ENCODE peak calls at places on chromosomes 5 and 9, in seven cellular contexts. One of them, this sample, is unnamed.

GRCh38 chr5:178330791-178331404 is 98.3 kb upstream of the PHYKPL start:
- DNase-seq in NCI-H1694 treated with DMSO at 0.1 percent for 48 hours: no peak
- DNase-seq in fibroblast of pulmonary artery: no peak
- DNase-seq in ELR: no peak
- DNase-seq in CD4-positive, alpha-beta T cell: no peak
- DNase-seq in fibroblast of lung: no peak
- DNase-seq in pons: peak; percentile 52
- DNase-seq in this sample: peak; percentile 44

GRCh38 chr9:34163439-34163838 is 15.4 kb upstream of the UBAP1 start:
- DNase-seq in fibroblast of lung: no peak
- DNase-seq in fibroblast of pulmonary artery: peak; percentile 53
- DNase-seq in CD4-positive, alpha-beta T cell: no peak
- DNase-seq in pons: no peak
- DNase-seq in NCI-H1694 treated with DMSO at 0.1 percent for 48 hours: no peak
- DNase-seq in ELR: peak; percentile 51
- DNase-seq in this sample: no peak

GRCh38 chr9:89696780-89697179 is 92.0 kb downstream of the GADD45G start:
- DNase-seq in pons: no peak
- DNase-seq in fibroblast of pulmonary artery: no peak
- DNase-seq in NCI-H1694 treated with DMSO at 0.1 percent for 48 hours: no peak
- DNase-seq in CD4-positive, alpha-beta T cell: no peak
- DNase-seq in ELR: no peak
- DNase-seq in fibroblast of lung: no peak
- DNase-seq in this sample: no peak

GRCh38 chr5:14153932-14154646 is 10.9 kb downstream of the TRIO start:
- DNase-seq in fibroblast of lung: peak; percentile 85
- DNase-seq in pons: no peak
- DNase-seq in ELR: peak; percentile 85
- DNase-seq in NCI-H1694 treated with DMSO at 0.1 percent for 48 hours: no peak
- DNase-seq in CD4-positive, alpha-beta T cell: no peak
- DNase-seq in fibroblast of pulmonary artery: peak; percentile 81
- DNase-seq in this sample: peak; percentile 40

GRCh38 chr5:67032921-67033664 is 163.5 kb downstream of the CD180 start:
- DNase-seq in CD4-positive, alpha-beta T cell: no peak
- DNase-seq in NCI-H1694 treated with DMSO at 0.1 percent for 48 hours: no peak
- DNase-seq in fibroblast of lung: peak; percentile 94
- DNase-seq in fibroblast of pulmonary artery: peak; percentile 50
- DNase-seq in ELR: no peak
- DNase-seq in pons: no peak
- DNase-seq in this sample: no peak

GRCh38 chr9:22244141-22245011 is 202.2 kb upstream of the DMRTA1 start:
- DNase-seq in NCI-H1694 treated with DMSO at 0.1 percent for 48 hours: peak; percentile 50
- DNase-seq in CD4-positive, alpha-beta T cell: no peak
- DNase-seq in fibroblast of lung: peak; percentile 69
- DNase-seq in fibroblast of pulmonary artery: peak; percentile 81
- DNase-seq in pons: peak; percentile 44
- DNase-seq in ELR: peak; percentile 82
- DNase-seq in this sample: peak; percentile 17

GRCh38 chr9:21506910-21507795 is 25.0 kb upstream of the IFNE start:
- DNase-seq in CD4-positive, alpha-beta T cell: no peak
- DNase-seq in fibroblast of lung: peak; percentile 92
- DNase-seq in fibroblast of pulmonary artery: peak; percentile 95
- DNase-seq in NCI-H1694 treated with DMSO at 0.1 percent for 48 hours: no peak
- DNase-seq in ELR: peak; percentile 88
- DNase-seq in pons: no peak
- DNase-seq in this sample: no peak

GRCh38 chr9:81722277-81722676 is 32.9 kb upstream of the TLE1 start:
- DNase-seq in ELR: no peak
- DNase-seq in CD4-positive, alpha-beta T cell: no peak
- DNase-seq in pons: no peak
- DNase-seq in NCI-H1694 treated with DMSO at 0.1 percent for 48 hours: no peak
- DNase-seq in fibroblast of pulmonary artery: no peak
- DNase-seq in fibroblast of lung: no peak
- DNase-seq in this sample: no peak

GRCh38 chr9:126885089-126885753 is 24.8 kb downstream of the ZBTB34 start:
- DNase-seq in fibroblast of lung: peak; percentile 44
- DNase-seq in ELR: peak; percentile 36
- DNase-seq in pons: no peak
- DNase-seq in CD4-positive, alpha-beta T cell: no peak
- DNase-seq in fibroblast of pulmonary artery: no peak
- DNase-seq in NCI-H1694 treated with DMSO at 0.1 percent for 48 hours: no peak
- DNase-seq in this sample: no peak

GRCh38 chr9:92467041-92467440 is 15.3 kb downstream of the ASPN start:
- DNase-seq in ELR: no peak
- DNase-seq in fibroblast of pulmonary artery: no peak
- DNase-seq in fibroblast of lung: no peak
- DNase-seq in CD4-positive, alpha-beta T cell: no peak
- DNase-seq in NCI-H1694 treated with DMSO at 0.1 percent for 48 hours: no peak
- DNase-seq in pons: no peak
- DNase-seq in this sample: no peak

GRCh38 chr5:3352711-3353110 is 242.9 kb upstream of the IRX1 start:
- DNase-seq in fibroblast of lung: no peak
- DNase-seq in ELR: no peak
- DNase-seq in NCI-H1694 treated with DMSO at 0.1 percent for 48 hours: no peak
- DNase-seq in pons: no peak
- DNase-seq in CD4-positive, alpha-beta T cell: no peak
- DNase-seq in fibroblast of pulmonary artery: no peak
- DNase-seq in this sample: no peak

GRCh38 chr5:102312586-102312985 is 16.5 kb upstream of the SLCO4C1 start:
- DNase-seq in fibroblast of pulmonary artery: no peak
- DNase-seq in ELR: peak; percentile 84
- DNase-seq in pons: no peak
- DNase-seq in fibroblast of lung: no peak
- DNase-seq in CD4-positive, alpha-beta T cell: no peak
- DNase-seq in NCI-H1694 treated with DMSO at 0.1 percent for 48 hours: no peak
- DNase-seq in this sample: no peak

GRCh38 chr9:100104314-100104713 is 5.3 kb downstream of the INVS start:
- DNase-seq in fibroblast of lung: no peak
- DNase-seq in NCI-H1694 treated with DMSO at 0.1 percent for 48 hours: no peak
- DNase-seq in CD4-positive, alpha-beta T cell: no peak
- DNase-seq in pons: no peak
- DNase-seq in ELR: peak; percentile 92
- DNase-seq in fibroblast of pulmonary artery: no peak
- DNase-seq in this sample: no peak

GRCh38 chr5:139711067-139711851 is 63.1 kb downstream of the CXXC5 start:
- DNase-seq in CD4-positive, alpha-beta T cell: peak; percentile 65
- DNase-seq in fibroblast of pulmonary artery: no peak
- DNase-seq in ELR: peak; percentile 58
- DNase-seq in pons: no peak
- DNase-seq in NCI-H1694 treated with DMSO at 0.1 percent for 48 hours: peak; percentile 25
- DNase-seq in fibroblast of lung: no peak
- DNase-seq in this sample: peak; percentile 78

GRCh38 chr9:136965771-136966484 is 11.4 kb upstream of the PTGDS start:
- DNase-seq in pons: peak; percentile 93
- DNase-seq in NCI-H1694 treated with DMSO at 0.1 percent for 48 hours: no peak
- DNase-seq in CD4-positive, alpha-beta T cell: no peak
- DNase-seq in fibroblast of lung: no peak
- DNase-seq in fibroblast of pulmonary artery: no peak
- DNase-seq in ELR: peak; percentile 10
- DNase-seq in this sample: peak; percentile 47

GRCh38 chr5:132020568-132021339 is 9.3 kb upstream of the ACSL6 start:
- DNase-seq in pons: no peak
- DNase-seq in fibroblast of lung: no peak
- DNase-seq in ELR: peak; percentile 52
- DNase-seq in NCI-H1694 treated with DMSO at 0.1 percent for 48 hours: no peak
- DNase-seq in fibroblast of pulmonary artery: no peak
- DNase-seq in CD4-positive, alpha-beta T cell: no peak
- DNase-seq in this sample: no peak

GRCh38 chr9:76926324-76926731 is 20.4 kb upstream of the PRUNE2 start:
- DNase-seq in ELR: peak; percentile 87
- DNase-seq in CD4-positive, alpha-beta T cell: no peak
- DNase-seq in fibroblast of pulmonary artery: peak; percentile 91
- DNase-seq in pons: no peak
- DNase-seq in fibroblast of lung: peak; percentile 75
- DNase-seq in NCI-H1694 treated with DMSO at 0.1 percent for 48 hours: no peak
- DNase-seq in this sample: no peak

GRCh38 chr9:96048116-96048953 is 172.8 kb downstream of the ERCC6L2 start:
- DNase-seq in NCI-H1694 treated with DMSO at 0.1 percent for 48 hours: no peak
- DNase-seq in CD4-positive, alpha-beta T cell: no peak
- DNase-seq in ELR: no peak
- DNase-seq in pons: peak; percentile 64
- DNase-seq in fibroblast of lung: peak; percentile 31
- DNase-seq in fibroblast of pulmonary artery: peak; percentile 56
- DNase-seq in this sample: peak; percentile 43

GRCh38 chr5:127648997-127649550 is at the start of gene CTXN3:
- DNase-seq in fibroblast of lung: no peak
- DNase-seq in fibroblast of pulmonary artery: no peak
- DNase-seq in pons: no peak
- DNase-seq in ELR: no peak
- DNase-seq in CD4-positive, alpha-beta T cell: no peak
- DNase-seq in NCI-H1694 treated with DMSO at 0.1 percent for 48 hours: no peak
- DNase-seq in this sample: no peak

GRCh38 chr9:77038281-77039036 is 19.0 kb downstream of the FOXB2 start:
- DNase-seq in CD4-positive, alpha-beta T cell: no peak
- DNase-seq in fibroblast of lung: no peak
- DNase-seq in fibroblast of pulmonary artery: no peak
- DNase-seq in NCI-H1694 treated with DMSO at 0.1 percent for 48 hours: no peak
- DNase-seq in pons: no peak
- DNase-seq in ELR: no peak
- DNase-seq in this sample: no peak

GRCh38 chr9:14219865-14220655 is 93.9 kb downstream of the NFIB start:
- DNase-seq in ELR: no peak
- DNase-seq in fibroblast of pulmonary artery: peak; percentile 63
- DNase-seq in fibroblast of lung: no peak
- DNase-seq in NCI-H1694 treated with DMSO at 0.1 percent for 48 hours: no peak
- DNase-seq in pons: no peak
- DNase-seq in CD4-positive, alpha-beta T cell: no peak
- DNase-seq in this sample: no peak

GRCh38 chr9:75880556-75880955 is 9.9 kb upstream of the PCSK5 start:
- DNase-seq in CD4-positive, alpha-beta T cell: no peak
- DNase-seq in fibroblast of lung: peak; percentile 1
- DNase-seq in fibroblast of pulmonary artery: no peak
- DNase-seq in NCI-H1694 treated with DMSO at 0.1 percent for 48 hours: no peak
- DNase-seq in ELR: no peak
- DNase-seq in pons: no peak
- DNase-seq in this sample: no peak

GRCh38 chr5:56543431-56544385 is 271.6 kb upstream of the MAP3K1 start:
- DNase-seq in fibroblast of pulmonary artery: peak; percentile 23
- DNase-seq in fibroblast of lung: peak; percentile 21
- DNase-seq in CD4-positive, alpha-beta T cell: no peak
- DNase-seq in ELR: peak; percentile 71
- DNase-seq in pons: no peak
- DNase-seq in NCI-H1694 treated with DMSO at 0.1 percent for 48 hours: no peak
- DNase-seq in this sample: no peak

GRCh38 chr5:68834486-68834885 is 259.3 kb upstream of the SLC30A5 start:
- DNase-seq in NCI-H1694 treated with DMSO at 0.1 percent for 48 hours: no peak
- DNase-seq in pons: no peak
- DNase-seq in fibroblast of pulmonary artery: peak; percentile 7
- DNase-seq in ELR: no peak
- DNase-seq in CD4-positive, alpha-beta T cell: no peak
- DNase-seq in fibroblast of lung: no peak
- DNase-seq in this sample: no peak

GRCh38 chr5:50476549-50476948 is 35.5 kb upstream of the EMB start:
- DNase-seq in NCI-H1694 treated with DMSO at 0.1 percent for 48 hours: no peak
- DNase-seq in fibroblast of lung: no peak
- DNase-seq in fibroblast of pulmonary artery: no peak
- DNase-seq in pons: no peak
- DNase-seq in ELR: no peak
- DNase-seq in CD4-positive, alpha-beta T cell: no peak
- DNase-seq in this sample: no peak

GRCh38 chr9:22528485-22528884 is 81.9 kb downstream of the DMRTA1 start:
- DNase-seq in fibroblast of pulmonary artery: peak; percentile 0
- DNase-seq in pons: peak; percentile 22
- DNase-seq in NCI-H1694 treated with DMSO at 0.1 percent for 48 hours: peak; percentile 50
- DNase-seq in CD4-positive, alpha-beta T cell: no peak
- DNase-seq in ELR: peak; percentile 13
- DNase-seq in fibroblast of lung: peak; percentile 61
- DNase-seq in this sample: no peak

GRCh38 chr5:95644351-95645042 is 2.1 kb upstream of the RFESD start:
- DNase-seq in fibroblast of pulmonary artery: peak; percentile 76
- DNase-seq in pons: peak; percentile 76
- DNase-seq in NCI-H1694 treated with DMSO at 0.1 percent for 48 hours: peak; percentile 26
- DNase-seq in ELR: peak; percentile 78
- DNase-seq in CD4-positive, alpha-beta T cell: peak; percentile 14
- DNase-seq in fibroblast of lung: peak; percentile 74
- DNase-seq in this sample: peak; percentile 78

GRCh38 chr5:114153833-114154232 is 208.0 kb upstream of the KCNN2 start:
- DNase-seq in fibroblast of lung: no peak
- DNase-seq in fibroblast of pulmonary artery: no peak
- DNase-seq in ELR: no peak
- DNase-seq in NCI-H1694 treated with DMSO at 0.1 percent for 48 hours: no peak
- DNase-seq in CD4-positive, alpha-beta T cell: no peak
- DNase-seq in pons: no peak
- DNase-seq in this sample: no peak

GRCh38 chr5:148465381-148466290 is 81.9 kb downstream of the FBXO38 start:
- DNase-seq in ELR: no peak
- DNase-seq in pons: peak; percentile 42
- DNase-seq in CD4-positive, alpha-beta T cell: no peak
- DNase-seq in fibroblast of lung: no peak
- DNase-seq in NCI-H1694 treated with DMSO at 0.1 percent for 48 hours: no peak
- DNase-seq in fibroblast of pulmonary artery: peak; percentile 19
- DNase-seq in this sample: no peak

GRCh38 chr5:180603076-180603591 is 11.8 kb upstream of the SCGB3A1 start:
- DNase-seq in fibroblast of lung: no peak
- DNase-seq in ELR: no peak
- DNase-seq in fibroblast of pulmonary artery: no peak
- DNase-seq in NCI-H1694 treated with DMSO at 0.1 percent for 48 hours: no peak
- DNase-seq in CD4-positive, alpha-beta T cell: no peak
- DNase-seq in pons: no peak
- DNase-seq in this sample: no peak

GRCh38 chr5:77683171-77683732 is 44.7 kb upstream of the OTP start:
- DNase-seq in fibroblast of pulmonary artery: no peak
- DNase-seq in fibroblast of lung: no peak
- DNase-seq in NCI-H1694 treated with DMSO at 0.1 percent for 48 hours: no peak
- DNase-seq in ELR: no peak
- DNase-seq in pons: peak; percentile 12
- DNase-seq in CD4-positive, alpha-beta T cell: no peak
- DNase-seq in this sample: no peak

GRCh38 chr5:102815560-102816324 is 60.6 kb downstream of the PAM start:
- DNase-seq in fibroblast of lung: peak; percentile 51
- DNase-seq in fibroblast of pulmonary artery: peak; percentile 47
- DNase-seq in NCI-H1694 treated with DMSO at 0.1 percent for 48 hours: no peak
- DNase-seq in ELR: no peak
- DNase-seq in CD4-positive, alpha-beta T cell: no peak
- DNase-seq in pons: peak; percentile 37
- DNase-seq in this sample: no peak

GRCh38 chr5:116575635-116576042 is 1.0 kb upstream of the SEMA6A start:
- DNase-seq in fibroblast of lung: no peak
- DNase-seq in NCI-H1694 treated with DMSO at 0.1 percent for 48 hours: no peak
- DNase-seq in ELR: no peak
- DNase-seq in pons: no peak
- DNase-seq in CD4-positive, alpha-beta T cell: no peak
- DNase-seq in fibroblast of pulmonary artery: peak; percentile 2
- DNase-seq in this sample: no peak

GRCh38 chr9:104826911-104827310 is 63.0 kb downstream of the NIPSNAP3B start:
- DNase-seq in CD4-positive, alpha-beta T cell: no peak
- DNase-seq in NCI-H1694 treated with DMSO at 0.1 percent for 48 hours: no peak
- DNase-seq in fibroblast of lung: no peak
- DNase-seq in ELR: no peak
- DNase-seq in fibroblast of pulmonary artery: no peak
- DNase-seq in pons: no peak
- DNase-seq in this sample: no peak

GRCh38 chr9:82101475-82101874 is 112.9 kb downstream of the SPATA31D1 start:
- DNase-seq in NCI-H1694 treated with DMSO at 0.1 percent for 48 hours: no peak
- DNase-seq in pons: no peak
- DNase-seq in fibroblast of lung: no peak
- DNase-seq in fibroblast of pulmonary artery: no peak
- DNase-seq in ELR: peak; percentile 4
- DNase-seq in CD4-positive, alpha-beta T cell: no peak
- DNase-seq in this sample: no peak

GRCh38 chr9:28073278-28073677 is 500.0 kb upstream of the C9orf72 start:
- DNase-seq in fibroblast of lung: peak; percentile 60
- DNase-seq in pons: peak; percentile 76
- DNase-seq in fibroblast of pulmonary artery: peak; percentile 71
- DNase-seq in ELR: peak; percentile 16
- DNase-seq in NCI-H1694 treated with DMSO at 0.1 percent for 48 hours: peak; percentile 71
- DNase-seq in CD4-positive, alpha-beta T cell: no peak
- DNase-seq in this sample: peak; percentile 48

This sample was measured in G401.